ENCODE peak calls at places on chromosomes 1 and 21, in nine cellular contexts. X is spleen, A is adrenal gland, H is GM12891, N is HCT116, P is esophagus squamous epithelium, Z is heart left ventricle, S is Peyer's patch, L is IMR-90. M is an unnamed sample.

GRCh38 chr1:44807364-44808062 is 362 bp upstream of the DYNLT4 start:
- DNase-seq in X (peak), L (peak), S (peak), H (no peak), A (peak), Z (peak), P (peak), N (peak), M (peak)

GRCh38 chr1:41752514-41753170 is 166.1 kb downstream of the HIVEP3 start:
- DNase-seq in P (no peak), H (no peak), L (no peak), S (no peak), X (peak), N (no peak), A (no peak), Z (no peak), M (no peak)

GRCh38 chr1:201015551-201016091 is 7.9 kb downstream of the KIF21B start:
- DNase-seq in S (no peak), P (no peak), A (no peak), H (no peak), N (no peak), L (peak), Z (no peak), X (peak), M (no peak)

GRCh38 chr1:66286307-66286706 is 247.6 kb upstream of the SGIP1 start:
- DNase-seq in Z (no peak), H (no peak), L (no peak), A (no peak), P (no peak), N (no peak), S (no peak), X (no peak), M (no peak)

GRCh38 chr21:44755227-44755626 is 43.9 kb upstream of the TSPEAR start:
- DNase-seq in S (no peak), H (no peak), X (no peak), L (no peak), N (no peak), P (no peak), A (no peak), Z (no peak), M (no peak)

GRCh38 chr1:3196577-3197245 is 127.7 kb downstream of the PRDM16 start:
- DNase-seq in P (no peak), Z (no peak), S (no peak), L (no peak), H (no peak), N (no peak), A (no peak), X (no peak), M (no peak)

GRCh38 chr1:39398278-39399010 is 93.0 kb upstream of the BMP8A start:
- DNase-seq in Z (peak), A (peak), S (peak), H (no peak), X (no peak), L (peak), P (no peak), N (peak), M (no peak)

GRCh38 chr1:67855944-67856343 is 22.7 kb upstream of the GNG12 start:
- DNase-seq in P (no peak), L (peak), S (no peak), H (no peak), Z (no peak), N (no peak), A (no peak), X (no peak), M (no peak)

GRCh38 chr1:46113948-46114347 is 18.5 kb downstream of the PIK3R3 start:
- DNase-seq in S (no peak), A (no peak), L (no peak), H (no peak), Z (no peak), P (no peak), N (no peak), X (no peak), M (no peak)

GRCh38 chr1:10730985-10731384 is 65.5 kb downstream of the CASZ1 start:
- DNase-seq in L (peak), Z (no peak), X (no peak), S (no peak), P (no peak), N (peak), H (no peak), A (no peak), M (no peak)

GRCh38 chr1:65393345-65393744 is 27.1 kb upstream of the LEPR start:
- DNase-seq in H (no peak), X (no peak), N (no peak), S (no peak), P (no peak), A (no peak), L (peak), Z (no peak), M (no peak)

GRCh38 chr1:119910617-119911016 is 14.3 kb upstream of the ADAM30 start:
- DNase-seq in P (no peak), H (no peak), N (no peak), L (no peak), X (no peak), A (no peak), S (no peak), Z (no peak), M (no peak)

GRCh38 chr1:118185083-118185899 is at the start of gene SPAG17:
- DNase-seq in P (no peak), Z (peak), S (peak), H (peak), L (peak), N (no peak), X (no peak), A (peak), M (peak)

GRCh38 chr1:66396212-66396890 is 137.6 kb upstream of the SGIP1 start:
- DNase-seq in S (no peak), Z (no peak), N (no peak), P (no peak), L (no peak), X (no peak), H (no peak), A (no peak), M (no peak)

GRCh38 chr1:89598450-89599331 is 34.2 kb upstream of the LRRC8C start:
- DNase-seq in P (no peak), A (no peak), Z (no peak), H (no peak), L (peak), N (peak), S (no peak), X (no peak), M (peak)

GRCh38 chr1:59521456-59521855 is 224.6 kb downstream of the FGGY start:
- DNase-seq in Z (no peak), X (no peak), H (no peak), P (no peak), N (no peak), L (peak), A (no peak), S (no peak), M (no peak)

GRCh38 chr21:32958288-32958992 is 67.3 kb upstream of the OLIG2 start:
- DNase-seq in A (no peak), N (no peak), X (no peak), S (no peak), H (no peak), Z (no peak), L (no peak), P (no peak), M (no peak)

GRCh38 chr1:16922885-16923431 is 1.2 kb downstream of the CROCC start:
- DNase-seq in S (peak), P (no peak), L (no peak), H (no peak), A (no peak), N (no peak), X (peak), Z (no peak), M (no peak)

GRCh38 chr1:53369034-53369750 is 41.3 kb upstream of the LRP8 start:
- DNase-seq in P (no peak), Z (no peak), H (no peak), L (no peak), X (peak), S (peak), A (no peak), N (no peak), M (no peak)

GRCh38 chr1:39691383-39692151 is at the start of gene HPCAL4:
- DNase-seq in P (peak), X (peak), Z (peak), H (peak), S (peak), A (peak), L (peak), N (peak), M (peak)

GRCh38 chr1:61875198-61875597 is 132.9 kb downstream of the PATJ start:
- DNase-seq in A (no peak), L (no peak), X (no peak), S (no peak), P (no peak), Z (no peak), N (no peak), H (no peak), M (no peak)

GRCh38 chr1:154837034-154837678 is 32.9 kb downstream of the KCNN3 start:
- DNase-seq in Z (peak), X (no peak), N (no peak), A (no peak), L (no peak), P (no peak), H (no peak), S (no peak), M (peak)

GRCh38 chr1:63907051-63907450 is 133.2 kb downstream of the ROR1 start:
- DNase-seq in A (no peak), N (no peak), H (no peak), L (no peak), Z (no peak), X (no peak), P (no peak), S (no peak), M (no peak)

GRCh38 chr1:105260018-105260417 is 1510.3 kb downstream of the AMY1C start:
- DNase-seq in S (no peak), P (no peak), N (no peak), L (no peak), A (no peak), Z (no peak), H (no peak), X (no peak), M (no peak)

GRCh38 chr1:48572632-48573258 is 100.7 kb upstream of the SPATA6 start:
- DNase-seq in X (peak), L (peak), S (peak), Z (peak), P (no peak), N (peak), H (peak), A (peak), M (peak)

GRCh38 chr1:86429122-86429725 is 5.3 kb downstream of the CLCA2 start:
- DNase-seq in Z (no peak), A (no peak), H (no peak), P (no peak), N (no peak), X (no peak), L (no peak), S (no peak), M (no peak)

GRCh38 chr1:205360166-205360565 is 3.4 kb upstream of the KLHDC8A start:
- DNase-seq in H (no peak), L (no peak), X (no peak), A (peak), S (no peak), N (no peak), Z (no peak), P (no peak), M (no peak)

GRCh38 chr1:19877821-19878636 is 4.2 kb upstream of the OTUD3 start:
- DNase-seq in X (no peak), H (no peak), N (no peak), P (no peak), L (no peak), A (no peak), Z (no peak), S (peak), M (no peak)

GRCh38 chr1:26851106-26851684 is 11.8 kb upstream of the SFN start:
- DNase-seq in L (no peak), X (no peak), N (no peak), P (no peak), Z (no peak), H (no peak), A (no peak), S (no peak), M (no peak)

GRCh38 chr1:202014915-202015676 is 4.7 kb downstream of the ELF3 start:
- DNase-seq in P (no peak), H (no peak), L (no peak), Z (no peak), A (no peak), N (no peak), X (no peak), S (no peak), M (no peak)

GRCh38 chr1:169584483-169585144 is 1.7 kb downstream of the F5 start:
- DNase-seq in Z (no peak), L (no peak), X (no peak), A (no peak), P (no peak), H (no peak), S (no peak), N (no peak), M (no peak)

GRCh38 chr1:81424056-81424455 is 376.7 kb upstream of the ADGRL2 start:
- DNase-seq in A (no peak), P (no peak), L (peak), N (no peak), S (no peak), H (no peak), X (no peak), Z (no peak), M (no peak)

GRCh38 chr21:25903599-25903998 is 168.8 kb downstream of the GABPA start:
- DNase-seq in S (no peak), Z (no peak), X (no peak), H (no peak), N (no peak), L (no peak), A (no peak), P (no peak), M (no peak)

GRCh38 chr1:66944330-66945274 is 19.8 kb downstream of the MIER1 start:
- DNase-seq in P (no peak), Z (no peak), N (peak), X (peak), H (no peak), A (peak), L (peak), S (peak), M (peak)

GRCh38 chr1:109687641-109688499 is at the start of gene GSTM1:
- DNase-seq in A (peak), X (peak), S (peak), L (no peak), Z (no peak), N (no peak), P (no peak), H (no peak), M (peak)

GRCh38 chr1:159054427-159054826 is 22.1 kb downstream of the AIM2 start:
- DNase-seq in Z (no peak), N (no peak), S (no peak), A (no peak), H (no peak), L (peak), P (no peak), X (no peak), M (no peak)

DNA sequence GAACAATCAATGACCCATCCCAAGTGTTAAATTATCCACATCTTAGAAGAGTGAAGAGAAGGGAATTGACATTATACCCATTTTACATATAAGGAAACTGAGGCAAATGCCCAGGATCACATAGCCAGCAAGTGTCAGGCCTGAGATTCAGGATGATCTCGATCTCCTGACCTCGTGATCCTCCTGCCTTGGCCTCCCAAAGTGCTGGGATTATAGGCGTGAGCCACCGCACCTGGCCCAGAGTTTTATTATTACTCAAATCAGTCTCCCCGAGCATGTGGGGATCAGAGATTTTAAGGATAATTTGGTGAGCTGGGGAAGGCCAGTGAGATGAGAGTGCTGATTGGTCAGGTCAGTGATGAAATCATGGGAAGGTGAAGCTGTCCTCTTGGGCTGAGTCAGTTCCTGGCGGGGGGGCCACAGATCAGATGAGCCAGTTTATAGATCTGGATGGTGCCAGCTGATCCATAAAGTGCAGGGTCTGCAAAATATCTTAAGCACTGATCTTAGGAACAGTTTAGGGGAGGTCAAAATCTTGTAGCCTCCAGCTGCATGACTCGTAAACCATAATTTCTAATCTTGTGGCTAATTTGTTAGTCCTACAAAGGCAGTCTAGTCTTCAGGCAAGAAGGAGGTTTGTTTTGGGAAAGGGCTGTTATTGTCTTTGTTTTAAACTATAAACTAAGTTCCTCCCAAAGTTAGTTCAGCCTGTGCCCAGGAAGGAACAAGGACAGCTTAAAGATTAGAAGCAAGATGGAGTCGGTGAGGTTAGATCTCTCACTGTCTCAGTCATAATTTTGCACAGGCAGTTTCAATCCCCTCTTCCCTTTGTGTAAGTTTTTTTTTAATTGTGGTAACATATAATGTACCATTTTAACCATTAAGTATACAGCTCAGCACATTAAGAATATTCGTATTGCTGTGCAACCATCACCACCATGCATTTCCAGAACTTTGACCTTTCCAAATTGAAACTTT is 39.6 kb downstream of the PTAFR start:
- DNase-seq in X (peak), Z (no peak), H (no peak), P (no peak), N (no peak), A (no peak), S (no peak), L (peak), M (no peak)
- TF ChIP-seq POLR2A in X (no peak), Z (no peak), H (no peak), P (no peak), N (no peak), A (no peak), S (no peak), L (no peak), M (no peak)

GRCh38 chr1:226110249-226111108 is 48.0 kb downstream of the H3-3A start:
- DNase-seq in H (peak), X (peak), P (peak), S (peak), L (peak), N (no peak), Z (peak), A (peak), M (peak)
- TF ChIP-seq POLR2A in H (peak), X (peak), P (no peak), S (no peak), L (no peak), N (no peak), Z (no peak), A (no peak), M (peak)

DNA sequence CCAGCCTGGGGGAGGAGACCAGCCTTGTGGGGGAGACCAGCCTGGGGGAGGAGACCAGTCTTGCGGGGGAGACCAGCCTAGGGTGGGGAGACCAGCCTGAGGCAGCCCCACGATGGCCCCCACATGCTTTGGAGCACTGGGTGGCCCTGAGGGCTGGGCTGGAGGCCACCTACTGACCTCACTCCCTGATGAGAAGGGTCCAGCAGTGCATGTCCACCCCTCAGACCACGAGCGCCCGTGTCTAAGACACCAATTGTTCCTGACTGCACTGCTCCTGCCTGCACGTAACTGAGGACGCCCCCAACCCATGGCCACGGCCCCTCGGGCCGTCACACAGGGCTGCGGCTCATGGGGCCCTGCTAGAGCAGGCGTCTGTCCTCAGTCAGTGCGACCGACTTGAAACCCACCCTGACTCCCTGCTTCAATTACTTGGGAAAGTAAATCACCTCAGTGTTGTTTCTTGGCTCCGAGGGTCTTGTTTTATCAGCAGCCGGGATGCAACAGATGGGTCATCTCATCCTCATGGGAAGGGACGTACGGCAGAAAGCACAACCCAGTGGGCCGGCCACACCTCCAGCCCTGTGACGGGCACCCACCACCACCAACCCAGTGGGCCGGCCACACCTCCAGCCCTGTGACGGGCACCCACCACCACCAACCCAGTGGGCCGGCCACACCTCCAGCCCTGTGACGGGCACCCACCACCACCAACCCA is at the start of gene SPATC1L:
- DNase-seq in L (peak), A (peak), H (peak), Z (peak), X (peak), N (no peak), S (peak), P (no peak), M (peak)
- TF ChIP-seq POLR2A in L (no peak), A (peak), H (no peak), Z (no peak), X (no peak), N (no peak), S (no peak), P (no peak), M (no peak)

GRCh38 chr1:219050268-219050917 is 123.3 kb upstream of the LYPLAL1 start:
- DNase-seq in X (no peak), H (no peak), A (no peak), Z (no peak), S (no peak), N (no peak), P (no peak), L (no peak), M (no peak)
- TF ChIP-seq POLR2A in X (no peak), H (no peak), A (no peak), Z (no peak), S (no peak), N (no peak), P (no peak), L (no peak), M (no peak)

M was measured in erythroblast.